ENCODE peak calls at places on chromosome 20, in five cellular contexts. K, X, Z, U and T are unnamed samples.

GRCh38 chr20:10259166-10259565 is 40.5 kb downstream of the SNAP25 start:
- DNase-seq in K (no peak), X (no peak), Z (no peak), U (no peak), T (no peak)

GRCh38 chr20:53582574-53583351 is 10.9 kb downstream of the ZNF217 start:
- DNase-seq in K (no peak), X (no peak), Z (no peak), U (no peak), T (peak)

GRCh38 chr20:53021934-53022333 is 49.8 kb downstream of the TSHZ2 start:
- DNase-seq in K (no peak), X (no peak), Z (no peak), U (no peak), T (no peak)

GRCh38 chr20:64049887-64050260 is 435 bp upstream of the SOX18 start:
- DNase-seq in K (no peak), X (no peak), Z (no peak), U (no peak), T (no peak)

GRCh38 chr20:10919549-10920140 is 245.8 kb upstream of the JAG1 start:
- DNase-seq in K (no peak), X (no peak), Z (no peak), U (no peak), T (no peak)

GRCh38 chr20:9392892-9393857 is 121.2 kb upstream of the LAMP5 start:
- DNase-seq in K (peak), X (peak), Z (peak), U (peak), T (peak)

GRCh38 chr20:19975436-19975799 is 41.7 kb upstream of the NAA20 start:
- DNase-seq in K (peak), X (no peak), Z (peak), U (no peak), T (no peak)

GRCh38 chr20:32004963-32005362 is 5.3 kb upstream of the CCM2L start:
- DNase-seq in K (no peak), X (no peak), Z (no peak), U (no peak), T (no peak)

GRCh38 chr20:3753098-3753497 is 14.5 kb downstream of the ADISSP start:
- DNase-seq in K (no peak), X (peak), Z (peak), U (peak), T (no peak)